ENCODE peak calls at places on chromosomes 12 and 14, in four cellular contexts. T is osteoblast, I is neural progenitor cell, W is GM23248. X is an unnamed sample. For H4K20me1 and H3K27me3, the result is how much of the 10 kb centered on the place peaks cover.

GRCh38 chr14:45650754-45651153 is 397.8 kb upstream of the MIS18BP1 start:
- DNase-seq in T (no peak), I (no peak), W (peak), X (peak)

GRCh38 chr12:103824290-103824689 is 16.7 kb downstream of the NT5DC3 start:
- DNase-seq in T (no peak), I (no peak), W (no peak), X (no peak)

GRCh38 chr12:89783321-89784060 is 74.9 kb upstream of the ATP2B1 start:
- DNase-seq in T (peak), I (no peak), W (peak), X (peak)

GRCh38 chr12:1041478-1041877 is 50.5 kb downstream of the ERC1 start:
- DNase-seq in T (peak), I (no peak), W (no peak), X (peak)

GRCh38 chr14:68705741-68706283 is 87.1 kb downstream of the ZFP36L1 start:
- DNase-seq in T (no peak), I (no peak), W (no peak), X (no peak)

GRCh38 chr12:42332301-42332894 is 6.4 kb downstream of the PPHLN1 start:
- DNase-seq in T (peak), I (no peak), W (peak), X (peak)

GRCh38 chr12:96063046-96063445 is 27.7 kb upstream of the LTA4H start:
- DNase-seq in T (peak), I (no peak), W (peak), X (peak)

GRCh38 chr12:104435765-104436164 is 21.0 kb upstream of the CHST11 start:
- DNase-seq in T (no peak), I (no peak), W (no peak), X (no peak)

GRCh38 chr14:101622251-101623076 is 61.2 kb downstream of the DIO3 start:
- DNase-seq in T (no peak), I (no peak), W (no peak), X (no peak)

GRCh38 chr12:54358620-54358944 is 5.7 kb downstream of the GPR84 start:
- DNase-seq in T (peak), I (peak), W (peak), X (no peak)

GRCh38 chr14:80987235-80988032 is 32.0 kb downstream of the TSHR start:
- DNase-seq in T (peak), I (peak), W (peak), X (peak)

GRCh38 chr12:57236925-57237652 is 7.6 kb downstream of the SHMT2 start:
- DNase-seq in T (peak), I (no peak), W (peak), X (no peak)

GRCh38 chr12:71646512-71646911 is 17.1 kb downstream of the ZFC3H1 start:
- DNase-seq in T (no peak), I (no peak), W (no peak), X (no peak)

GRCh38 chr12:102371177-102371576 is 109.2 kb downstream of the IGF1 start:
- DNase-seq in T (no peak), I (no peak), W (no peak), X (no peak)

GRCh38 chr14:21066882-21067502 is 3.1 kb upstream of the ARHGEF40 start:
- DNase-seq in T (peak), I (no peak), W (peak), X (peak)

GRCh38 chr12:68870011-68870410 is 62.0 kb downstream of the MDM2 start:
- DNase-seq in T (no peak), I (no peak), W (no peak), X (no peak)

GRCh38 chr14:103279129-103280025 is 54.7 kb upstream of the EIF5 start:
- DNase-seq in T (peak), I (peak), W (peak), X (no peak)

GRCh38 chr12:3958534-3958933 is 85.3 kb upstream of the PARP11 start:
- DNase-seq in T (no peak), I (no peak), W (no peak), X (no peak)

GRCh38 chr12:66065623-66066022 is 64.9 kb downstream of the LLPH start:
- DNase-seq in T (no peak), I (no peak), W (peak), X (no peak)

DNA sequence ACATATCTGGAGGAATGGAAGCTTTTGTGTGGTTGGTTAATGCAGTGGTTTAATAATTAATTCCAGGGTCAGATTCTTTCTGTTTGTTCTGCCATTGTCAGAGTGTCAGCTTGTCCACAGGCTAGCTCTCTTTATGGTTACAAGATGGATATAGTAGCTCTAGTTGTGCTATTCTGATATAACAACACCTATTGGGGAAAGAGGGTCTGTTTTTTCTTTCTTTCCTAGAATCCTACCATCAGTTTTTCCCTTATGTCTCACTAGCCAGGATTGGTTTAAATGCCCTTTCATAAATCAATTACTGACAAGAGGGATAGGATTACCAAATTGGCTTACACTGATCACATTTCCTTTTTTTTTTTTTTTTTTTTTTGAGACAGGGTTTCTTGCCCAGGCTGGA is 27.8 kb downstream of the CNOT2 start:
- DNase-seq in T (no peak), I (no peak), W (no peak), X (no peak)
- H4K20me1 ChIP-seq in T (under half), I (half or more), W (under half), X (under half)

DNA sequence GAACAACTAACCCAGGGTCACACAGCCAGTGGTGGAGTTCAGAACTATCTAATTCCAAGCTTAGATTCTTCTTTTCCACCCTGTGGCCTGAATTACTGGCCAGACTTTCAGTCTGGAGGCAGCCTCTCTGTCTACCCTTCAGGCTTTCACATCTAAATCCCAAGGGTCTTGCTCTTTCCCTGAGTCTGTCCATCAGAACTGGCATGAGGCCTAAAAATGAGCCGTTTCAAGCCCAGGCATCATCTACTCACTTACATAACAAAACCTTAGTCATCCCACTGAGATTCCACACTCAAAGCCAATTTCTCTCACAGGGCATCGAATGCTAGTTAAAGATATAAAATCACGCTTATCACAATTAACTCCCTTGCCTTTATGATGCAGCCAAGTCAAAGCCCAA is 1.3 kb upstream of the PTGDR start:
- DNase-seq in T (peak), I (no peak), W (peak), X (no peak)
- H3K27me3 ChIP-seq in T (under half), I (half or more), W (under half), X (under half)

GRCh38 chr12:97471194-97471593 is 8.6 kb downstream of the RMST start:
- DNase-seq in T (no peak), I (no peak), W (no peak), X (no peak)
- H3K4me3 ChIP-seq in T (no peak), I (no peak), W (no peak), X (no peak)

GRCh38 chr12:127389923-127390322 is 877.0 kb upstream of the TMEM132C start:
- DNase-seq in T (no peak), I (peak), W (peak), X (peak)

GRCh38 chr12:127393896-127394295 is 873.1 kb upstream of the TMEM132C start:
- DNase-seq in T (peak), I (no peak), W (peak), X (peak)

GRCh38 chr12:127386723-127387122 is 880.2 kb upstream of the TMEM132C start:
- DNase-seq in T (no peak), I (no peak), W (no peak), X (no peak)

GRCh38 chr12:127393460-127393859 is 873.5 kb upstream of the TMEM132C start:
- DNase-seq in T (no peak), I (no peak), W (no peak), X (no peak)

GRCh38 chr12:127388985-127389384 is 878.0 kb upstream of the TMEM132C start:
- DNase-seq in T (no peak), I (no peak), W (no peak), X (peak)
- H4K20me1 ChIP-seq in T (under half), I (under half), W (under half), X (under half)

DNA sequence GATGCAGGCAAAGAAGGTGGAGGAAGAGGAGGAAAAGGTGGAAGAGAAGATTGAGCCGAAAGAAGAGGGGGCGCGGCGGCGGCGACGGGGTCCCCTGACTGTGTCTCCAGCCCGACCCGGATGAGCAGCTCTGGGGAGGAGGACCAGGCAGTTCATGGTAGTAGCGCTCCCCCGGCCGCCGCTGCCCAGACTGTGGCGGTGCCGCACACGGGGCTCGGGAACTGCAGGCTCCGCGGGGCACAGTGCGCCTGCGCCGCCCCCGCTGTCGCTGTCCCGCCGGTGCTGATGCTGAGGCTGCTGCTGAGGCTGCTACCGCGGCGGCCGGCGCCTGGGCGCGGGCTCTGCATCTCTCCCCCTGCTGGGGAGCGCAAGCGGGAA is at the start of gene KCNH5:
- DNase-seq in T (peak), I (peak), W (peak), X (peak)
- H3K27me3 ChIP-seq in T (under half), I (half or more), W (half or more), X (half or more)